ENCODE peak calls at places on chromosomes 2 and 18, in five cellular contexts. N is tibial nerve; S is mesendoderm; M is endothelial cell; Q is stimulated activated CD4-positive, alpha-beta T cell treated with anti-CD3 and anti-CD28 coated beads, Interleukin-4, amount 100 ng/mL, for 1 hour. W is an unnamed sample.

GRCh38 chr2:158668394-158668793 is 126.7 kb upstream of the DAPL1 start:
- DNase-seq in N (no peak), M (no peak), S (no peak), Q (no peak), W (no peak)

GRCh38 chr2:71785550-71785951 is 332.2 kb downstream of the DYSF start:
- DNase-seq in S (no peak), Q (no peak), N (no peak), M (peak; percentile 2), W (no peak)

GRCh38 chr2:113895301-113895700 is 5.4 kb downstream of the ACTR3 start:
- DNase-seq in Q (no peak), S (no peak), M (no peak), N (no peak), W (no peak)

GRCh38 chr2:24616606-24617005 is 125.6 kb downstream of the NCOA1 start:
- DNase-seq in N (no peak), Q (no peak), M (no peak), S (no peak), W (no peak)

GRCh38 chr2:166614027-166614426 is 120.0 kb upstream of the SCN7A start:
- DNase-seq in S (peak; percentile 23), N (no peak), M (no peak), Q (no peak), W (no peak)

GRCh38 chr2:149743842-149744468 is 156.4 kb upstream of the MMADHC start:
- DNase-seq in S (no peak), Q (no peak), N (no peak), M (no peak), W (no peak)

GRCh38 chr2:25819597-25820039 is 58.7 kb downstream of the ASXL2 start:
- DNase-seq in Q (no peak), M (no peak), S (no peak), N (no peak), W (no peak)

GRCh38 chr18:32530947-32531651 is 60.4 kb upstream of the GAREM1 start:
- DNase-seq in Q (no peak), M (no peak), S (no peak), N (no peak), W (no peak)

GRCh38 chr2:240482141-240482540 is 46.7 kb downstream of the GPC1 start:
- DNase-seq in Q (no peak), M (no peak), N (no peak), S (no peak), W (no peak)

GRCh38 chr2:167353605-167354280 is 465.5 kb downstream of the XIRP2 start:
- DNase-seq in Q (no peak), S (peak; percentile 16), M (no peak), N (no peak), W (no peak)

GRCh38 chr2:229129738-229130371 is 141.2 kb downstream of the PID1 start:
- DNase-seq in N (no peak), M (no peak), Q (no peak), S (peak; percentile 49), W (no peak)

GRCh38 chr2:101473911-101474751 is 781 bp downstream of the RFX8 start:
- DNase-seq in M (peak; percentile 59), Q (peak; percentile 33), N (peak; percentile 15), S (peak; percentile 59), W (peak; percentile 64)

GRCh38 chr2:64251497-64252277 is 107.5 kb upstream of the PELI1 start:
- DNase-seq in S (peak; percentile 89), Q (no peak), M (no peak), N (no peak), W (no peak)

GRCh38 chr2:113806217-113806913 is 49.9 kb upstream of the SLC35F5 start:
- DNase-seq in N (no peak), S (peak; percentile 41), M (no peak), Q (no peak), W (no peak)

GRCh38 chr2:20972110-20972509 is 71.8 kb downstream of the APOB start:
- DNase-seq in N (no peak), M (no peak), Q (no peak), S (no peak), W (no peak)

GRCh38 chr18:63757541-63757940 is 17.7 kb upstream of the SERPINB7 start:
- DNase-seq in S (no peak), Q (no peak), M (no peak), N (no peak), W (no peak)

GRCh38 chr2:151971301-151972072 is 127.4 kb downstream of the CACNB4 start:
- DNase-seq in N (no peak), Q (no peak), M (no peak), S (no peak), W (no peak)

GRCh38 chr2:16727256-16727655 is 61.6 kb upstream of the CYRIA start:
- DNase-seq in M (no peak), N (peak; percentile 21), S (peak; percentile 29), Q (no peak), W (no peak)

GRCh38 chr2:65278450-65279030 is 50.9 kb downstream of the ACTR2 start:
- DNase-seq in S (peak; percentile 68), N (no peak), M (no peak), Q (no peak), W (no peak)

GRCh38 chr2:25063876-25064660 is 22.2 kb downstream of the EFR3B start:
- DNase-seq in N (no peak), Q (no peak), S (no peak), M (no peak), W (no peak)

GRCh38 chr2:212454149-212454548 is 84.5 kb downstream of the ERBB4 start:
- DNase-seq in Q (no peak), S (no peak), N (no peak), M (no peak), W (no peak)

GRCh38 chr2:95393901-95394300 is 8.6 kb upstream of the FAHD2A start:
- DNase-seq in N (no peak), M (no peak), S (no peak), Q (no peak), W (no peak)

GRCh38 chr2:145000376-145000775 is 480.5 kb upstream of the ZEB2 start:
- DNase-seq in N (no peak), M (no peak), Q (no peak), S (no peak), W (no peak)

GRCh38 chr2:95159690-95160449 is at the start of gene ZNF514:
- DNase-seq in S (peak; percentile 58), N (peak; percentile 45), Q (peak; percentile 75), M (peak; percentile 65), W (peak; percentile 74)

GRCh38 chr18:49944681-49945080 is 131.3 kb upstream of the ACAA2 start:
- DNase-seq in N (no peak), M (no peak), S (peak; percentile 55), Q (no peak), W (peak; percentile 28)

GRCh38 chr2:101387151-101387807 is at the start of gene CREG2:
- DNase-seq in N (no peak), S (peak; percentile 75), Q (peak; percentile 63), M (peak; percentile 81), W (peak; percentile 67)

GRCh38 chr2:113218283-113219091 is 44.7 kb downstream of the PSD4 start:
- DNase-seq in S (no peak), Q (no peak), M (no peak), N (peak; percentile 82), W (no peak)

GRCh38 chr2:26401739-26402541 is at the start of gene DRC1:
- DNase-seq in S (peak; percentile 96), N (no peak), Q (peak; percentile 6), M (peak; percentile 95), W (peak; percentile 28)

GRCh38 chr2:234368861-234369261 is 128.0 kb downstream of the ARL4C start:
- DNase-seq in M (no peak), Q (peak; percentile 35), S (peak; percentile 45), N (peak; percentile 55), W (peak; percentile 33)

GRCh38 chr2:11914455-11914854 is 168.0 kb downstream of the LPIN1 start:
- DNase-seq in Q (no peak), S (no peak), M (no peak), N (no peak), W (no peak)